ENCODE peak calls at places on chromosomes 1 and 21, in four cellular contexts. Z is HepG2, A is H1, E is K562. K is an unnamed sample.
A peak's percentile ranks its signal among the peaks of the same experiment; 100 is the strongest.

GRCh38 chr1:93707956-93708355 is 26.3 kb upstream of the BCAR3 start:
- DNase-seq in Z (no peak), A (no peak), E (no peak), K (no peak)

GRCh38 chr1:66761273-66761672 is 9.0 kb downstream of the DYNLT5 start:
- DNase-seq in Z (no peak), A (no peak), E (no peak), K (no peak)

GRCh38 chr1:225509376-225509707 is 81.5 kb upstream of the LBR start:
- DNase-seq in Z (no peak), A (no peak), E (no peak), K (no peak)

GRCh38 chr1:3323021-3323790 is 131.3 kb upstream of the ARHGEF16 start:
- DNase-seq in Z (peak; percentile 37), A (no peak), E (no peak), K (no peak)

GRCh38 chr21:28793043-28793442 is 199.6 kb downstream of the LTN1 start:
- DNase-seq in Z (no peak), A (no peak), E (no peak), K (peak; percentile 11)

GRCh38 chr1:177703888-177704446 is 265.9 kb downstream of the SEC16B start:
- DNase-seq in Z (no peak), A (no peak), E (no peak), K (no peak)

GRCh38 chr1:99737016-99737415 is 29.4 kb downstream of the FRRS1 start:
- DNase-seq in Z (peak; percentile 49), A (no peak), E (peak; percentile 17), K (peak; percentile 57)

GRCh38 chr1:203354246-203354645 is 3.3 kb upstream of the FMOD start:
- DNase-seq in Z (no peak), A (no peak), E (no peak), K (no peak)

GRCh38 chr1:79815115-79815514 is 808.6 kb upstream of the ADGRL4 start:
- DNase-seq in Z (no peak), A (no peak), E (no peak), K (no peak)

GRCh38 chr1:117572546-117572945 is 33.3 kb upstream of the TENT5C start:
- DNase-seq in Z (no peak), A (no peak), E (no peak), K (no peak)

GRCh38 chr1:53120659-53121058 is 21.8 kb downstream of the SLC1A7 start:
- DNase-seq in Z (no peak), A (no peak), E (no peak), K (no peak)

GRCh38 chr1:11788549-11789053 is 17.2 kb downstream of the MTHFR start:
- DNase-seq in Z (no peak), A (no peak), E (no peak), K (no peak)

GRCh38 chr1:18960409-18960808 is 3.9 kb upstream of the IFFO2 start:
- DNase-seq in Z (no peak), A (no peak), E (no peak), K (no peak)

GRCh38 chr1:14806772-14807171 is 208.3 kb downstream of the KAZN start:
- DNase-seq in Z (no peak), A (no peak), E (no peak), K (no peak)

GRCh38 chr1:47411441-47411840 is 4.6 kb upstream of the FOXE3 start:
- DNase-seq in Z (no peak), A (no peak), E (no peak), K (no peak)

GRCh38 chr1:206703647-206704046 is 18.9 kb downstream of the MAPKAPK2 start:
- DNase-seq in Z (no peak), A (no peak), E (no peak), K (no peak)

GRCh38 chr1:41046347-41046775 is 24.8 kb upstream of the SLFNL1 start:
- DNase-seq in Z (no peak), A (no peak), E (no peak), K (no peak)

GRCh38 chr1:46576564-46576963 is 25.1 kb upstream of the KNCN start:
- DNase-seq in Z (no peak), A (no peak), E (no peak), K (no peak)

GRCh38 chr1:91804546-91805023 is 81.4 kb downstream of the TGFBR3 start:
- DNase-seq in Z (no peak), A (no peak), E (peak; percentile 71), K (no peak)
- TF ChIP-seq ZNF274 in Z (no peak), A (no peak), E (no peak), K (no peak)

GRCh38 chr1:69263982-69264381 is 303.7 kb upstream of the LRRC7 start:
- DNase-seq in Z (no peak), A (no peak), E (no peak), K (no peak)
- TF ChIP-seq ZNF274 in Z (no peak), A (no peak), E (no peak), K (no peak)

DNA sequence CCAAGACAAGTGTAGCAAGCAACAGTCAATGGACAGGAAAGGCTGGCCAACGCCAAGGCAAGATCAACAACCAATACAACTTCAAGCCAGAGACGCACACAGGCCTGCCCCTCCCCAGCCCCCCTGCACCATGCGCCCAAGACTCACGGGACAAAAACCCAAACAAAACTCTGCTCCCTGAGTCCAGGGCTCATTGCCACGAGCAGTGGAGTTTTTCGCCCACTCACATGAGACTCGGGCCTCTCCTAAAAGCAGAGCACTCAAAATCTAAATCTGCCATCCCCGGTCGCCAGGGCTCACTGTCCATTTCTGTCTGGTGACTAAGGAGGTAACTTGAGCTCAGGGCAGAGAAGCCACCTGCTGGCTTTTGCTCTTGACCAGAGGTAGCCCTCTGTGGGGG is 174.8 kb downstream of the CLIC6 start:
- DNase-seq in Z (no peak), A (no peak), E (no peak), K (no peak)
- TF ChIP-seq ZNF274 in Z (no peak), A (no peak), E (no peak), K (no peak)

DNA sequence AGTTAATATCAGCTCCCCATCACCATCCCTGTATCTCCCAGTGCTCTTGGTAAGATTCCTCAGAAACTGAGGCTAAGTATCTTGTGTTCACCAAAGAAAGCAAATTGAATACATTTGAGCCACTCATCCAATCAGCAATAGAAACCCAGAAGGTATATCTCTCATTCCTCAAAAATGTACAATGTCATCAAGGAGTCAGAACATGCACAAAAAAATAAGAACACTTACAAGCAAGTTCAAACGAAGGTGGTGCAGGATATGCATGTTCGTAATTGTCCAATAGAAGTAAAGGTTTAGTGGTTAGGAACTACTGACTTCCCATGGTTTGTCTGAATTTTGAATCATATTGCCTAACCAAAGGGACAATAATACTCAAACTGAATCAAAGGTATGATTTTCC is 24.3 kb downstream of the RXRG start:
- DNase-seq in Z (no peak), A (no peak), E (no peak), K (no peak)
- TF ChIP-seq ZNF274 in Z (no peak), A (no peak), E (no peak), K (no peak)

DNA sequence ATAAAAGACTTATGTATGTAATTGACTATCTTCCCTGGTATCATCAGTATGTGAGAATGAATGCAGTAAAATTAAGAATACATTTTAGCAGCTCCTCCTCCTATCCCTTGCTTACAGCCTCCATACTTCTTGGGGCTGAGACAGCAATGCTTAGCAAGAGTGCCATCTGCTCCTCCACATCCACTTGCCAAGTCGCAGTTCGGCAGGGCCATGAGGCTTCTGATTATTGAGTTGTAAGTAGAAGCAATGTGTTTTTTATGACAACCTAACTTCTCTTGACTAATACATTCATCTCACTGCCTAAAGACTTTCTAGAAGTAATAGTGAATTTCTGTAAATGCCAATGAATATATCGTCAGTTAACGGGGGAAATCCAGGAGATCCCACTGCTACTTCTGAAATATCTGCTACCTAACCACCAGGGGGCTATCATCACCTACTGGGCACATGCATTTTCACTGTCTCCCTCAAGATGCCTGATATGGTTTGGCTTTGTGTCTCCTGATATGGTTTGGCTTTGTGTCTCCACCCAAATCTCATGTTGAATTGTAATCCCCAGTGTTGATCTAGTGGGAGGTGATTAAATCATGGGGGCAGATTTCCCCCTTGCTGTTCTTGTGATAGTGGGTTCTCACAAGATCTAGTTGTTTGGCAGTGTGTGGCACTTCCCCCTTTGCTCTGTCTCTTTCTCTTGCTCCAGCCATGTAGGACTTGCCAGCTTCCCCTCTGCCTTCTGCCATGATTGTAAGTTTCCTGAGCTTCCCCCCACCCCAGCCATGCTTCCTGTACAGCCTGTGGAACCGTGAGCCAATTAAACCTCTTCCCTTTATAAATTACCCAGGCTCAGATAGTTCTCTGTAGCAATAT is 59.6 kb downstream of the EXTL2 start:
- DNase-seq in Z (peak; percentile 25), A (no peak), E (peak; percentile 37), K (peak; percentile 5)
- TF ChIP-seq ZNF274 in Z (no peak), A (no peak), E (no peak), K (no peak)